ENCODE peak calls at places on chromosomes 4 and X, in seven cellular contexts. One of them, this sample, is unnamed.

GRCh38 chr4:2700031-2700430 is 56.1 kb downstream of the TNIP2 start:
- DNase-seq in amniotic epithelial cell: no peak
- DNase-seq in NCI-H1694 treated with DMSO at 0.1 percent for 48 hours: no peak
- DNase-seq in hepatocyte: no peak
- DNase-seq in psoas muscle: no peak
- DNase-seq in kidney glomerular epithelial cell: no peak
- DNase-seq in NCI-H187 treated with DMSO at 0.1 percent for 48 hours: no peak
- DNase-seq in this sample: no peak

GRCh38 chr4:105666693-105667092 is 41.8 kb downstream of the INTS12 start:
- DNase-seq in amniotic epithelial cell: peak
- DNase-seq in hepatocyte: peak
- DNase-seq in NCI-H1694 treated with DMSO at 0.1 percent for 48 hours: peak
- DNase-seq in NCI-H187 treated with DMSO at 0.1 percent for 48 hours: no peak
- DNase-seq in kidney glomerular epithelial cell: peak
- DNase-seq in psoas muscle: no peak
- DNase-seq in this sample: no peak

GRCh38 chrX:9738146-9738545 is 27.5 kb downstream of the GPR143 start:
- DNase-seq in amniotic epithelial cell: peak
- DNase-seq in psoas muscle: no peak
- DNase-seq in NCI-H187 treated with DMSO at 0.1 percent for 48 hours: no peak
- DNase-seq in NCI-H1694 treated with DMSO at 0.1 percent for 48 hours: no peak
- DNase-seq in kidney glomerular epithelial cell: no peak
- DNase-seq in hepatocyte: no peak
- DNase-seq in this sample: no peak

GRCh38 chr4:48339642-48340041 is 1.7 kb upstream of the SLAIN2 start:
- DNase-seq in psoas muscle: no peak
- DNase-seq in amniotic epithelial cell: no peak
- DNase-seq in hepatocyte: no peak
- DNase-seq in kidney glomerular epithelial cell: no peak
- DNase-seq in NCI-H1694 treated with DMSO at 0.1 percent for 48 hours: no peak
- DNase-seq in NCI-H187 treated with DMSO at 0.1 percent for 48 hours: no peak
- DNase-seq in this sample: no peak

GRCh38 chr4:94488667-94489066 is 36.9 kb downstream of the PDLIM5 start:
- DNase-seq in kidney glomerular epithelial cell: no peak
- DNase-seq in amniotic epithelial cell: peak
- DNase-seq in hepatocyte: no peak
- DNase-seq in NCI-H1694 treated with DMSO at 0.1 percent for 48 hours: no peak
- DNase-seq in NCI-H187 treated with DMSO at 0.1 percent for 48 hours: no peak
- DNase-seq in psoas muscle: no peak
- DNase-seq in this sample: no peak

GRCh38 chr4:114519368-114519767 is 79.2 kb upstream of the UGT8 start:
- DNase-seq in NCI-H187 treated with DMSO at 0.1 percent for 48 hours: no peak
- DNase-seq in NCI-H1694 treated with DMSO at 0.1 percent for 48 hours: no peak
- DNase-seq in kidney glomerular epithelial cell: no peak
- DNase-seq in psoas muscle: no peak
- DNase-seq in amniotic epithelial cell: no peak
- DNase-seq in hepatocyte: no peak
- DNase-seq in this sample: no peak

GRCh38 chrX:29269390-29269789 is 682.1 kb downstream of the IL1RAPL1 start:
- DNase-seq in hepatocyte: no peak
- DNase-seq in NCI-H1694 treated with DMSO at 0.1 percent for 48 hours: no peak
- DNase-seq in psoas muscle: no peak
- DNase-seq in amniotic epithelial cell: no peak
- DNase-seq in kidney glomerular epithelial cell: no peak
- DNase-seq in NCI-H187 treated with DMSO at 0.1 percent for 48 hours: no peak
- DNase-seq in this sample: no peak

GRCh38 chrX:114924423-114924822 is 93.0 kb downstream of the IL13RA2 start:
- DNase-seq in amniotic epithelial cell: no peak
- DNase-seq in psoas muscle: no peak
- DNase-seq in kidney glomerular epithelial cell: no peak
- DNase-seq in hepatocyte: no peak
- DNase-seq in NCI-H187 treated with DMSO at 0.1 percent for 48 hours: no peak
- DNase-seq in NCI-H1694 treated with DMSO at 0.1 percent for 48 hours: no peak
- DNase-seq in this sample: no peak

This sample was measured in left lung.